ENCODE peak calls at places on chromosomes 12 and 14, in seven cellular contexts. P is mucosa of descending colon, Q is ovary, R is OCI-LY7, T is kidney epithelial cell, J is tibial artery, F is fibroblast of the aortic adventitia. U is an unnamed sample.

GRCh38 chr12:10102322-10102721 is 3.5 kb upstream of the CLEC1A start:
- DNase-seq in Q (no peak), J (no peak), F (no peak), P (no peak), T (no peak), R (no peak), U (no peak)

GRCh38 chr14:20143911-20144310 is 5.3 kb downstream of the OR4N5 start:
- DNase-seq in P (no peak), T (no peak), R (no peak), J (no peak), F (no peak), Q (no peak), U (no peak)

GRCh38 chr12:32201996-32202395 is 95.3 kb downstream of the BICD1 start:
- DNase-seq in F (no peak), P (no peak), R (no peak), T (no peak), Q (no peak), J (no peak), U (no peak)

GRCh38 chr14:30874120-30874998 is at the start of gene COCH:
- DNase-seq in F (no peak), J (no peak), T (no peak), P (peak; percentile 51), R (peak; percentile 82), Q (peak; percentile 40), U (no peak)

GRCh38 chr14:60161176-60162107 is 3.8 kb downstream of the DHRS7 start:
- DNase-seq in F (peak; percentile 64), P (no peak), T (no peak), Q (no peak), R (peak; percentile 14), J (no peak), U (peak; percentile 42)

GRCh38 chr12:45209784-45210183 is 6.1 kb upstream of the ANO6 start:
- DNase-seq in R (no peak), F (no peak), J (no peak), P (no peak), Q (no peak), T (no peak), U (no peak)

GRCh38 chr12:109679716-109680520 is 33.7 kb upstream of the FAM222A start:
- DNase-seq in Q (no peak), P (no peak), T (no peak), R (no peak), J (no peak), F (no peak), U (no peak)

GRCh38 chr12:89999699-90000505 is 291.3 kb upstream of the ATP2B1 start:
- DNase-seq in P (no peak), F (peak; percentile 78), J (no peak), T (no peak), R (no peak), Q (no peak), U (peak; percentile 22)

GRCh38 chr14:99980299-99980698 is 84.9 kb upstream of the EVL start:
- DNase-seq in T (no peak), F (no peak), P (no peak), J (no peak), R (no peak), Q (no peak), U (no peak)

GRCh38 chr12:100553851-100554404 is 19.6 kb upstream of the GAS2L3 start:
- DNase-seq in R (no peak), F (peak; percentile 10), Q (peak; percentile 48), P (no peak), T (no peak), J (no peak), U (no peak)

GRCh38 chr12:53749986-53750811 is 1.6 kb downstream of the CISTR start:
- DNase-seq in P (no peak), T (no peak), F (no peak), J (no peak), R (peak; percentile 73), Q (no peak), U (no peak)

GRCh38 chr14:104819361-104819771 is 18.5 kb downstream of the ZBTB42 start:
- DNase-seq in F (no peak), T (no peak), R (no peak), Q (peak; percentile 43), J (peak; percentile 46), P (no peak), U (no peak)

GRCh38 chr12:109870648-109871047 is 9.7 kb downstream of the GLTP start:
- DNase-seq in F (peak; percentile 36), P (no peak), J (no peak), R (no peak), Q (no peak), T (no peak), U (peak; percentile 32)

GRCh38 chr14:20317720-20318119 is 12.0 kb upstream of the TTC5 start:
- DNase-seq in F (no peak), R (no peak), J (no peak), T (no peak), P (no peak), Q (no peak), U (no peak)

GRCh38 chr12:52741378-52742195 is 35.6 kb downstream of the KRT76 start:
- DNase-seq in Q (peak; percentile 52), J (no peak), T (peak; percentile 7), R (peak; percentile 53), P (peak; percentile 68), F (peak; percentile 61), U (peak; percentile 72)

GRCh38 chr12:126191949-126192348 is 1126.7 kb downstream of the AACS start:
- DNase-seq in R (no peak), Q (no peak), T (no peak), J (no peak), P (no peak), F (no peak), U (no peak)
- H3K4me3 ChIP-seq in R (no peak overlapping the region), Q (no peak overlapping the region), T (no peak overlapping the region), J (no peak overlapping the region), P (no peak overlapping the region), F (peak overlapping the region; percentile 56), U (no peak overlapping the region)

GRCh38 chr12:28869197-28869596 is 279.9 kb upstream of the FAR2 start:
- DNase-seq in J (no peak), T (peak; percentile 23), Q (no peak), F (peak; percentile 83), P (no peak), R (no peak), U (peak; percentile 86)

GRCh38 chr12:28868414-28868813 is 280.7 kb upstream of the FAR2 start:
- DNase-seq in F (no peak), T (no peak), R (no peak), J (no peak), P (no peak), Q (no peak), U (no peak)

GRCh38 chr12:28865776-28866175 is 283.3 kb upstream of the FAR2 start:
- DNase-seq in J (no peak), R (no peak), P (no peak), F (no peak), Q (no peak), T (no peak), U (no peak)

GRCh38 chr12:28866715-28867503 is 282.2 kb upstream of the FAR2 start:
- DNase-seq in J (no peak), Q (no peak), P (no peak), T (no peak), F (no peak), R (no peak), U (peak; percentile 23)

GRCh38 chr12:28866296-28866695 is 282.8 kb upstream of the FAR2 start:
- DNase-seq in P (no peak), F (no peak), Q (no peak), R (no peak), J (no peak), T (no peak), U (no peak)
- TF ChIP-seq CTCF in P (no peak), F (no peak), Q (no peak), R (no peak), J (no peak), T (no peak), U (no peak)

DNA sequence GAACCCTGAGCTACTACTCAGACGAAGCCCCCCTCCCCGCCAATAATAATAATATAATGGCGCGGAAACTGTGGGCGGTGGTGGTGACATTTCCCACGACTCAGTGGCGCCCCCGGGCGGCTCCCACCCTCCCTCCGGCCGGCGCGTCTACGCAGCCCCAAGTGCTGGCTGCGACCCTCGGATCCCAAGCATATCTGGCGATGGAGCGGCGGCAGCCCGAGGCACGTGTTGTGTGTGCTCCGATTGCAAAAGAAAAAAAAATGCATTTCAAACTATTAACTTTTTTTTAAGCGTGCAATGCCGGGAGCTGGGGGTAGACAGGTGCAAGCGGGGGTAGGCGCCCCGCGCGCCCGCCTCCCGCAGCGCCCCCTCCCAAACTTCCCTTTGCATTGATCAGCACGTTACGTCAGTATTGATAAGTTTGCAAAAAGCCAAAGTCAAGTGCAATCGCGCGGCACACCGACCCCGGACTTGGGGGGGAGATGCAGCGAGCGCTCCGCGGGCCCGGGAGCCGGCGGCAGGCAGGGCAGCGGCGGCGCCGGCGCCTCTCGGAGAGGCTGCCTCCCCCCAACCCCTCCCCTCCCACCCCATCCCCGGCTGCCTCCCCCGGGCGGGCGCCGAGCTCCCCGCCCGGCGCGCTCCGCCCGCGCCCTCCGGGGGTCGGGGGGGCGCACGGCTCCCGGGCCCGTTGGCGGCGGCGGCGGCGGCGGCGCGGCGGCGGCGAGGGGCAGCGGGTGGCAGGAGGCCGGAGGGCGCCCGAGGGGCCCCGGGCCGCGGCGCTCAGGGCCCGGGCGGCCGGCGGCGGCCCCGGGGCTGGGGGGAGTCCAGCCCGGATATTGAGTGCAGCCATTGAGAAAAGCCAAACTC is 113.1 kb upstream of the MYL2 start:
- DNase-seq in J (peak; percentile 11), P (no peak), F (no peak), Q (no peak), T (no peak), R (no peak), U (no peak)
- H3K4me3 ChIP-seq in J (peak overlapping the region; percentile 28), P (no peak overlapping the region), F (no peak overlapping the region), Q (no peak overlapping the region), T (no peak overlapping the region), R (no peak overlapping the region), U (no peak overlapping the region)

GRCh38 chr12:27220988-27221345 is 23.1 kb upstream of the STK38L start:
- DNase-seq in R (no peak), F (no peak), P (no peak), J (no peak), T (no peak), Q (no peak), U (no peak)

GRCh38 chr12:27220057-27220987 is 23.8 kb upstream of the STK38L start:
- DNase-seq in J (no peak), R (peak; percentile 27), T (no peak), Q (no peak), F (peak; percentile 68), P (no peak), U (peak; percentile 58)

GRCh38 chr12:27217590-27217989 is 26.5 kb upstream of the STK38L start:
- DNase-seq in T (no peak), R (no peak), J (no peak), F (no peak), Q (no peak), P (no peak), U (no peak)

GRCh38 chr12:27219693-27220056 is 24.4 kb upstream of the STK38L start:
- DNase-seq in R (no peak), J (no peak), F (no peak), Q (no peak), T (no peak), P (no peak), U (no peak)

DNA sequence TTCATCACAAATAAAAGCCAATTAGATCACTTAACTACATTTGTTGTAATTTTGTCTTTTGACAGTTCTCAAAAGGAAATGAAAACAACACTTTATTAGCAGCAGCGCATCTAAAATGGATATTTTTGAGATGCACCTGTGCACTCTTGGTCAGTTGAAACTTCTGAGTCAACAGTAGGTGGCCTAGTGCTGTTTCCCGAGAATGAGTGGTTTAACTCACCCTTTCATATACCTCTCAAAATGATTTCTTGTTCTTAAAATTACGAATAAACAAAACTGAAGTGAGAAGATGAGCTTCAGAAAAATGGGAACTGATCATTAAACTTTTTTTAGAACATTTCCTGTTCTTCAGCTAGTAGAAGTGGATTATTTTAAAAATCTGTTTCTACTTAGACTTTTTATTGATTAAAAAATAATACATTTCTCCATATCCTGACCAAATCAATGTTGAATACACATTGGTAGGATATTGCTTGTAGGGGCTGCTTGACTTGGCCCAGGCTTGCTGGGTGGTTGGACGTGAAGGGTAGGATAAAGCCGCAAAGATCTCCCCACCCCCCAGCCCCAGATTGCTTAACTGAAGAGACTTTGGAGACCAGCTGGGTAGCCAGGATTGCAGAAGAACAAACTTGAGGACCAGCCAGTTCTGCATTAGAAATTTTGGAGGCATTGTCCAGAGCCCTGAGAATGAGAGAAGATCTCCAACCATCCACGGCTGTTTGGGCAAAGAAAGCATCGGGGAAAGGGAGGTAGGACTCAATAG is 22.3 kb upstream of the STK38L start:
- DNase-seq in P (no peak), R (peak; percentile 32), J (no peak), T (no peak), F (no peak), Q (no peak), U (no peak)
- TF ChIP-seq CTCF in P (no peak), R (peak; percentile 40), J (no peak), T (no peak), F (no peak), Q (no peak), U (no peak)

U was measured in fibroblast of pulmonary artery.